ENCODE peak calls at places on chromosomes 4 and X, in five cellular contexts. Q is A549, J is K562, F is HepG2, V is H1. M is an unnamed sample.

GRCh38 chr4:8836664-8837171 is 34.9 kb downstream of the HMX1 start:
- DNase-seq in F (no peak), J (no peak), V (no peak), Q (no peak), M (no peak)

GRCh38 chrX:136608295-136608933 is 39.5 kb upstream of the CD40LG start:
- DNase-seq in F (no peak), Q (peak), J (no peak), V (peak), M (peak)

GRCh38 chr4:23153076-23153475 is 460.3 kb downstream of the GBA3 start:
- DNase-seq in V (no peak), Q (no peak), J (no peak), F (no peak), M (no peak)

GRCh38 chr4:187814737-187815465 is 180.7 kb upstream of the ZFP42 start:
- DNase-seq in V (no peak), Q (no peak), F (no peak), J (no peak), M (no peak)

GRCh38 chr4:8324640-8325239 is 55.2 kb downstream of the HTRA3 start:
- DNase-seq in J (no peak), F (no peak), V (peak), Q (no peak), M (no peak)

GRCh38 chrX:69195810-69196209 is 30.6 kb upstream of the PJA1 start:
- DNase-seq in J (no peak), Q (no peak), V (no peak), F (no peak), M (no peak)

GRCh38 chr4:114026447-114026846 is 47.0 kb upstream of the ARSJ start:
- DNase-seq in J (no peak), V (no peak), F (no peak), Q (no peak), M (no peak)

GRCh38 chr4:122764071-122764807 is 31.7 kb downstream of the BBS12 start:
- DNase-seq in J (no peak), F (no peak), V (no peak), Q (no peak), M (peak)

GRCh38 chr4:6701371-6701770 is 7.7 kb downstream of the S100P start:
- DNase-seq in Q (peak), J (peak), F (peak), V (peak), M (no peak)

GRCh38 chr4:71187399-71188196 is 151.2 kb upstream of the SLC4A4 start:
- DNase-seq in V (peak), F (no peak), Q (peak), J (no peak), M (no peak)

GRCh38 chr4:73729534-73730165 is 10.7 kb upstream of the CXCL8 start:
- DNase-seq in J (peak), F (peak), V (no peak), Q (peak), M (peak)

GRCh38 chr4:82450966-82451755 is 20.8 kb downstream of the ENOPH1 start:
- DNase-seq in V (no peak), F (no peak), J (no peak), Q (no peak), M (no peak)

GRCh38 chr4:113996599-113997177 is 17.2 kb upstream of the ARSJ start:
- DNase-seq in F (no peak), J (no peak), V (no peak), Q (no peak), M (no peak)

GRCh38 chr4:146577111-146577510 is 55.4 kb upstream of the SLC10A7 start:
- DNase-seq in Q (no peak), J (no peak), F (no peak), V (no peak), M (peak)

GRCh38 chr4:95183656-95184408 is 364.9 kb downstream of the UNC5C start:
- DNase-seq in J (no peak), V (no peak), Q (no peak), F (no peak), M (no peak)

GRCh38 chr4:89142691-89143669 is 31.6 kb downstream of the TIGD2 start:
- DNase-seq in V (no peak), Q (no peak), F (no peak), J (no peak), M (no peak)

GRCh38 chrX:24190500-24191156 is 41.1 kb downstream of the ZFX start:
- DNase-seq in Q (peak), J (no peak), F (peak), V (no peak), M (no peak)

GRCh38 chrX:140524556-140524955 is 19.7 kb upstream of the SOX3 start:
- DNase-seq in Q (no peak), F (no peak), V (no peak), J (no peak), M (no peak)

GRCh38 chrX:23826216-23826615 is 43.2 kb downstream of the SAT1 start:
- DNase-seq in J (no peak), V (no peak), Q (no peak), F (peak), M (no peak)

GRCh38 chrX:11504234-11504633 is 161.5 kb downstream of the ARHGAP6 start:
- DNase-seq in J (no peak), F (no peak), Q (peak), V (no peak), M (no peak)

GRCh38 chrX:12798601-12799000 is 7.4 kb downstream of the PRPS2 start:
- DNase-seq in F (no peak), J (no peak), Q (no peak), V (no peak), M (no peak)

GRCh38 chrX:14697453-14697852 is 168.1 kb downstream of the GLRA2 start:
- DNase-seq in V (peak), F (peak), Q (peak), J (peak), M (peak)

GRCh38 chr4:102168580-102168979 is 176.7 kb downstream of the SLC39A8 start:
- DNase-seq in F (no peak), Q (no peak), V (no peak), J (no peak), M (no peak)

GRCh38 chr4:90030953-90031352 is 96.2 kb upstream of the CCSER1 start:
- DNase-seq in J (no peak), Q (peak), F (no peak), V (no peak), M (peak)

GRCh38 chrX:115630204-115630603 is 69.2 kb downstream of the PLS3 start:
- DNase-seq in V (no peak), Q (no peak), J (no peak), F (no peak), M (no peak)

GRCh38 chr4:176660561-176660960 is 132.2 kb downstream of the VEGFC start:
- DNase-seq in F (no peak), V (no peak), J (no peak), Q (peak), M (no peak)

GRCh38 chr4:151940926-151941617 is 180.3 kb upstream of the GATB start:
- DNase-seq in Q (no peak), V (no peak), F (no peak), J (no peak), M (no peak)

GRCh38 chrX:47900833-47901232 is 64.1 kb downstream of the ZNF81 start:
- DNase-seq in F (no peak), J (no peak), Q (no peak), V (no peak), M (peak)

GRCh38 chr4:78242071-78242470 is 184.9 kb downstream of the FRAS1 start:
- DNase-seq in J (no peak), F (no peak), V (no peak), Q (no peak), M (no peak)

GRCh38 chrX:146906166-146906565 is 91.6 kb upstream of the CXorf51A start:
- DNase-seq in F (no peak), J (no peak), Q (no peak), V (no peak), M (no peak)

GRCh38 chr4:112664611-112665010 is 27.7 kb downstream of the LARP7 start:
- DNase-seq in Q (peak), V (no peak), J (no peak), F (no peak), M (no peak)
- TF ChIP-seq MAX in Q (no peak), V (no peak), J (no peak), F (no peak), M (no peak)

DNA sequence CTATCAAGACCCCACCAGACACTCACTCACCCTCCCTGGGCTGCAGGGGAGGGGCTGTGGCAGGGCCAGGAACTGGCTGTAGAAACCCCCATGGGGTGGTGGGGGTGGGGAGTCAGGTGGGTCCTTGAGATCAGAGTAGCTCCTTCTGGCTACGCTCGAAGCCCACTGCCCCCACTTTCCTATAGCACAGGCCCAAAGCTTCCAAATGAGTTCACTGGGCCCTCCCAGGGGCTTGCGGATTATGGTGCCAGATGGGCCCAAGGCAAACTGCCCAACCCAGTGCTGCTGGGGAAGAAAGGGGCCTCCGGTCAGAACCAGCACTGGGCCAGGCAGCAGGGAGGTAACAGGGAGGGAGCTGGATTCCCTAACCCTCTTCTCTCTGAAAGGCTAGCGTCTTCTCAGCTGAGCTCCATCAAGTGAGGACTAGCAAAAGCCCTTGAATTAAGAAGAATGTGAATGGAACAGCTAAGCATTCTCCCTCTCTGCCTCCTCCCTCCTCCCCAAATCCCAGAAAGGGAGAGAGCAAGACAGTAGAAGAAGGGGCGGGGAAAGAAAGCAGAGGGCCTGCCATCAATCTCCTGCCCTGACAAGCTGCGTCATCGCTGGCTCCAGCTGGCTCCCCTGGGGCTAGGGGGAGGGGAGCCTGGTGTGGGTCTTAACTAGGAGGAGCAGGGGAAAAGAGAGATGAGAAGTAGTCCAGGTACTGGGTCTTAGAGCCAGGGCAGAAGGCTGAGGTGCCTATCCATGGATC is 34.7 kb downstream of the FRMPD3 start:
- DNase-seq in F (no peak), J (peak), Q (no peak), V (no peak), M (no peak)
- H3K27ac ChIP-seq in F (no peak), J (no peak), Q (no peak), V (no peak), M (no peak)

DNA sequence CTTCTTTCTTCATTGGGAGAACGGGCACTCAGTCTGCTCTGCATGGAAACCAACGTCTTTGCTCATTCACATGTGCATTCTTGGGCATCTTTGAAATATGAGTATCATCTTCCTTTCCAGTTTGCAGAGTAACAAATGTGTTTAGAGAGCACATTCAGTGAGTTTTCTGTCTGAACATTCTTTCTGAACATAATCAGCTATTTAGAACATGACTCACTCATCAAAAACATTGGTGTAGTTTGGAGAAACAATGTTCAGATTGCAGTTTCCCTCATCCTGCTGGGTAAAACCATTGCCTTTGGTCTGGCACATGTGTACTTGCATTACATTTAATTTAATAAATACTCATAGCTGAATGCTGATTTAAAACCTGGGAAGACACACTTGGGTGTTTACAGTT is 81.5 kb upstream of the F9 start:
- DNase-seq in F (no peak), V (no peak), J (no peak), Q (no peak), M (no peak)
- TF ChIP-seq JUN in F (no peak), V (no peak), J (no peak), Q (no peak), M (no peak)

GRCh38 chr4:57490520-57490919 is 380.3 kb upstream of the IGFBP7 start:
- DNase-seq in J (no peak), V (no peak), F (no peak), Q (peak), M (no peak)
- TF ChIP-seq MAX in J (no peak), V (no peak), F (no peak), Q (no peak), M (no peak)

GRCh38 chr4:39621582-39621981 is 17.1 kb downstream of the SMIM14 start:
- DNase-seq in Q (peak), F (peak), J (no peak), V (no peak), M (peak)
- H3K27ac ChIP-seq in Q (peak), F (peak), J (no peak), V (no peak), M (peak)

GRCh38 chr4:138055890-138056289 is 186.3 kb downstream of the SLC7A11 start:
- DNase-seq in J (no peak), V (no peak), F (no peak), Q (no peak), M (peak)
- TF ChIP-seq JUN in J (no peak), V (no peak), F (no peak), Q (no peak), M (peak)

GRCh38 chrX:40173662-40174593 is 76.2 kb upstream of the BCOR start:
- DNase-seq in J (no peak), Q (no peak), F (peak), V (peak), M (peak)
- TF ChIP-seq MAX in J (no peak), Q (no peak), F (no peak), V (peak), M (no peak)

GRCh38 chr4:184267206-184267608 is 49.5 kb upstream of the ENPP6 start:
- DNase-seq in J (no peak), V (no peak), F (no peak), Q (no peak), M (no peak)
- H3K27ac ChIP-seq in J (peak), V (no peak), F (no peak), Q (peak), M (no peak)

GRCh38 chrX:31545726-31546125 is 473.9 kb upstream of the FTHL17 start:
- DNase-seq in V (no peak), J (no peak), F (no peak), Q (no peak), M (peak)

GRCh38 chrX:31547416-31547815 is 475.6 kb upstream of the FTHL17 start:
- DNase-seq in F (no peak), V (no peak), J (no peak), Q (no peak), M (no peak)

GRCh38 chrX:31540313-31540712 is 468.5 kb upstream of the FTHL17 start:
- DNase-seq in Q (no peak), V (no peak), F (no peak), J (no peak), M (peak)

GRCh38 chrX:31546130-31546529 is 474.3 kb upstream of the FTHL17 start:
- DNase-seq in J (no peak), V (no peak), Q (no peak), F (no peak), M (peak)

GRCh38 chrX:31543565-31544125 is 471.8 kb upstream of the FTHL17 start:
- DNase-seq in Q (no peak), F (no peak), J (no peak), V (no peak), M (no peak)
- TF ChIP-seq JUN in Q (no peak), F (no peak), J (no peak), V (no peak), M (no peak)

M was measured in endothelial cell of umbilical vein.